ENCODE peak calls at places on chromosomes 12 and 14, in four cellular contexts. C is RKO, U is hepatocyte, T is ELF-1. H is an unnamed sample.

GRCh38 chr12:19894803-19895202 is 455.5 kb downstream of the AEBP2 start:
- DNase-seq in C (no peak), U (no peak), T (no peak), H (no peak)

GRCh38 chr12:56086096-56086495 is 6.1 kb downstream of the ERBB3 start:
- DNase-seq in C (no peak), U (peak; percentile 58), T (peak; percentile 74), H (no peak)

GRCh38 chr12:75628511-75628910 is 117.1 kb upstream of the KRR1 start:
- DNase-seq in C (no peak), U (no peak), T (no peak), H (no peak)

GRCh38 chr12:67677166-67677565 is 28.6 kb downstream of the DYRK2 start:
- DNase-seq in C (no peak), U (no peak), T (no peak), H (no peak)

GRCh38 chr12:113980537-113981337 is 14.6 kb upstream of the RBM19 start:
- DNase-seq in C (peak; percentile 72), U (peak; percentile 89), T (peak; percentile 32), H (peak; percentile 76)

GRCh38 chr14:53493310-53493709 is 340.2 kb upstream of the DDHD1 start:
- DNase-seq in C (no peak), U (no peak), T (no peak), H (no peak)

GRCh38 chr12:100348657-100349454 is 8.0 kb upstream of the SLC17A8 start:
- DNase-seq in C (peak; percentile 61), U (peak; percentile 35), T (no peak), H (peak; percentile 71)

GRCh38 chr12:90938451-90938850 is 16.5 kb downstream of the CCER1 start:
- DNase-seq in C (no peak), U (peak; percentile 25), T (no peak), H (peak; percentile 76)

GRCh38 chr12:92871121-92871520 is 58.0 kb downstream of the EEA1 start:
- DNase-seq in C (no peak), U (no peak), T (no peak), H (no peak)

GRCh38 chr12:72144553-72144952 is 127.6 kb upstream of the TRHDE start:
- DNase-seq in C (no peak), U (no peak), T (no peak), H (no peak)

GRCh38 chr14:72615511-72616121 is 278.3 kb downstream of the DPF3 start:
- DNase-seq in C (no peak), U (no peak), T (peak; percentile 78), H (no peak)

GRCh38 chr14:38950676-38951075 is 152.4 kb downstream of the SEC23A start:
- DNase-seq in C (no peak), U (no peak), T (peak; percentile 29), H (no peak)

GRCh38 chr14:103576371-103577024 is 13.7 kb downstream of the COA8 start:
- DNase-seq in C (no peak), U (peak; percentile 91), T (peak; percentile 85), H (peak; percentile 81)

GRCh38 chr14:84262932-84263331 is 1267.0 kb upstream of the FLRT2 start:
- DNase-seq in C (no peak), U (no peak), T (no peak), H (no peak)

GRCh38 chr14:68137704-68138619 is 318.4 kb downstream of the RAD51B start:
- DNase-seq in C (peak; percentile 98), U (peak; percentile 86), T (peak; percentile 98), H (peak; percentile 98)

GRCh38 chr12:57490126-57490525 is 2.3 kb downstream of the MARS1 start:
- DNase-seq in C (no peak), U (no peak), T (no peak), H (no peak)

GRCh38 chr14:70152081-70152480 is 36.7 kb downstream of the SLC8A3 start:
- DNase-seq in C (no peak), U (no peak), T (no peak), H (no peak)

GRCh38 chr14:62957562-62957961 is 87.7 kb downstream of the KCNH5 start:
- DNase-seq in C (peak; percentile 74), U (peak; percentile 5), T (no peak), H (peak; percentile 81)

GRCh38 chr12:57815177-57816000 is 3.1 kb downstream of the AVIL start:
- DNase-seq in C (no peak), U (no peak), T (peak; percentile 65), H (peak; percentile 19)

GRCh38 chr12:114096461-114096860 is 130.3 kb upstream of the RBM19 start:
- DNase-seq in C (peak; percentile 8), U (no peak), T (no peak), H (no peak)

GRCh38 chr14:78029471-78030372 is 140.5 kb upstream of the NRXN3 start:
- DNase-seq in C (no peak), U (no peak), T (peak; percentile 62), H (no peak)

GRCh38 chr14:90726656-90727055 is 89.6 kb downstream of the TTC7B start:
- DNase-seq in C (no peak), U (peak; percentile 74), T (peak; percentile 49), H (no peak)